ENCODE peak calls at places on chromosomes 4 and X, in seven cellular contexts. N is colonic mucosa; U is mesendoderm; E is upper lobe of right lung; M is SK-MEL-5; A is hypothalamus; Z is CD4-positive, alpha-beta T cell. V is an unnamed sample.

GRCh38 chrX:154799554-154800348 is 5.5 kb downstream of the MPP1 start:
- DNase-seq in N (peak; percentile 71), U (peak; percentile 26), E (no peak), M (no peak), A (no peak), Z (no peak), V (no peak)

GRCh38 chr4:143597271-143597670 is 83.8 kb downstream of the SMARCA5 start:
- DNase-seq in N (no peak), U (no peak), E (no peak), M (no peak), A (no peak), Z (no peak), V (no peak)

GRCh38 chr4:76803522-76803921 is 94.4 kb downstream of the SOWAHB start:
- DNase-seq in N (no peak), U (peak; percentile 97), E (no peak), M (no peak), A (no peak), Z (no peak), V (no peak)

GRCh38 chr4:78720994-78721677 is 55.0 kb upstream of the BMP2K start:
- DNase-seq in N (peak; percentile 36), U (no peak), E (no peak), M (no peak), A (no peak), Z (no peak), V (no peak)

GRCh38 chr4:54378461-54378860 is 149.4 kb downstream of the PDGFRA start:
- DNase-seq in N (no peak), U (no peak), E (no peak), M (no peak), A (no peak), Z (no peak), V (no peak)

GRCh38 chrX:72101597-72102037 is 30.1 kb downstream of the RTL5 start:
- DNase-seq in N (no peak), U (peak; percentile 69), E (no peak), M (no peak), A (no peak), Z (no peak), V (no peak)

GRCh38 chr4:26503427-26503826 is 13.1 kb upstream of the CCKAR start:
- DNase-seq in N (no peak), U (no peak), E (no peak), M (no peak), A (no peak), Z (no peak), V (no peak)

GRCh38 chr4:188411805-188412204 is 272.6 kb downstream of the TRIML1 start:
- DNase-seq in N (no peak), U (no peak), E (no peak), M (no peak), A (no peak), Z (no peak), V (no peak)

GRCh38 chrX:115322375-115322774 is 32.9 kb downstream of the LUZP4 start:
- DNase-seq in N (no peak), U (no peak), E (no peak), M (no peak), A (no peak), Z (no peak), V (no peak)

GRCh38 chr4:70936200-70936787 is 34.1 kb downstream of the MOB1B start:
- DNase-seq in N (no peak), U (no peak), E (no peak), M (no peak), A (no peak), Z (no peak), V (no peak)

GRCh38 chr4:89298160-89298559 is 9.4 kb downstream of the GPRIN3 start:
- DNase-seq in N (peak; percentile 71), U (no peak), E (no peak), M (no peak), A (no peak), Z (peak; percentile 40), V (no peak)

GRCh38 chr4:180669637-180670036 is 1573.6 kb upstream of the TENM3 start:
- DNase-seq in N (no peak), U (peak; percentile 38), E (no peak), M (no peak), A (no peak), Z (no peak), V (no peak)

GRCh38 chrX:63434665-63435064 is 83.5 kb upstream of the SPIN4 start:
- DNase-seq in N (peak; percentile 61), U (peak; percentile 94), E (no peak), M (no peak), A (no peak), Z (no peak), V (no peak)

GRCh38 chr4:69974646-69975045 is 9.1 kb upstream of the CSN2 start:
- DNase-seq in N (no peak), U (no peak), E (no peak), M (no peak), A (no peak), Z (no peak), V (no peak)

GRCh38 chrX:13085533-13085932 is 41.1 kb upstream of the FAM9C start:
- DNase-seq in N (no peak), U (no peak), E (no peak), M (no peak), A (no peak), Z (peak; percentile 55), V (peak; percentile 74)

V was measured in GM12878.